ENCODE peak calls at places on chromosomes 12 and 14, in eight cellular contexts. J is mammary epithelial cell, F is HCT116, N is lower lobe of right lung, V is H1, I is left lung, X is AG09309, D is psoas muscle. K is an unnamed sample.

GRCh38 chr14:75522224-75522764 is at the start of gene BATF:
- DNase-seq in J (no peak), F (no peak), N (peak), V (no peak), I (peak), X (no peak), D (no peak), K (peak)

GRCh38 chr12:59005195-59005961 is 85.1 kb upstream of the LRIG3 start:
- DNase-seq in J (no peak), F (no peak), N (no peak), V (no peak), I (no peak), X (peak), D (no peak), K (no peak)

GRCh38 chr14:61493996-61494395 is 172.6 kb downstream of the PRKCH start:
- DNase-seq in J (no peak), F (no peak), N (no peak), V (no peak), I (no peak), X (no peak), D (no peak), K (no peak)

GRCh38 chr14:101039755-101040138 is 136.2 kb upstream of the RTL1 start:
- DNase-seq in J (no peak), F (no peak), N (no peak), V (no peak), I (peak), X (no peak), D (no peak), K (no peak)

GRCh38 chr12:56462565-56462964 is 5.8 kb upstream of the SPRYD4 start:
- DNase-seq in J (no peak), F (no peak), N (no peak), V (no peak), I (no peak), X (no peak), D (no peak), K (no peak)

GRCh38 chr12:60123443-60124000 is 527.7 kb downstream of the SLC16A7 start:
- DNase-seq in J (peak), F (no peak), N (no peak), V (no peak), I (no peak), X (peak), D (no peak), K (no peak)

GRCh38 chr12:25254271-25254880 is 3.6 kb upstream of the KRAS start:
- DNase-seq in J (no peak), F (no peak), N (no peak), V (no peak), I (no peak), X (no peak), D (no peak), K (no peak)

GRCh38 chr14:74368441-74368840 is 20.2 kb downstream of the VRTN start:
- DNase-seq in J (no peak), F (no peak), N (no peak), V (no peak), I (no peak), X (no peak), D (no peak), K (no peak)

GRCh38 chr14:51929156-51929555 is 60.2 kb upstream of the RTRAF start:
- DNase-seq in J (no peak), F (no peak), N (no peak), V (no peak), I (no peak), X (no peak), D (no peak), K (no peak)

GRCh38 chr12:14473707-14474287 is 93.9 kb downstream of the PLBD1 start:
- DNase-seq in J (peak), F (peak), N (no peak), V (no peak), I (no peak), X (no peak), D (no peak), K (peak)

GRCh38 chr14:77220246-77221017 is 38.8 kb downstream of the TMEM63C start:
- DNase-seq in J (no peak), F (no peak), N (no peak), V (no peak), I (no peak), X (no peak), D (no peak), K (no peak)

GRCh38 chr12:57483466-57483865 is 3.8 kb upstream of the ARHGAP9 start:
- DNase-seq in J (no peak), F (no peak), N (no peak), V (no peak), I (no peak), X (peak), D (peak), K (no peak)

GRCh38 chr14:89813485-89814080 is 140.9 kb downstream of the EFCAB11 start:
- DNase-seq in J (no peak), F (no peak), N (no peak), V (no peak), I (no peak), X (peak), D (no peak), K (peak)

GRCh38 chr12:38507839-38508238 is 191.3 kb downstream of the ALG10B start:
- DNase-seq in J (peak), F (no peak), N (no peak), V (no peak), I (peak), X (no peak), D (no peak), K (peak)

GRCh38 chr14:104795781-104796681 is 483 bp upstream of the AKT1 start:
- DNase-seq in J (no peak), F (no peak), N (no peak), V (no peak), I (no peak), X (no peak), D (peak), K (no peak)

GRCh38 chr14:31000629-31001338 is 24.7 kb upstream of the AP4S1 start:
- DNase-seq in J (no peak), F (no peak), N (no peak), V (no peak), I (no peak), X (no peak), D (no peak), K (no peak)

GRCh38 chr14:30996892-30997659 is 28.4 kb upstream of the AP4S1 start:
- DNase-seq in J (no peak), F (no peak), N (no peak), V (no peak), I (no peak), X (no peak), D (no peak), K (no peak)

GRCh38 chr14:30995674-30996073 is 29.8 kb upstream of the AP4S1 start:
- DNase-seq in J (no peak), F (no peak), N (no peak), V (no peak), I (no peak), X (no peak), D (no peak), K (no peak)

GRCh38 chr14:30999038-30999773 is 26.2 kb upstream of the AP4S1 start:
- DNase-seq in J (no peak), F (no peak), N (no peak), V (no peak), I (no peak), X (no peak), D (no peak), K (no peak)

DNA sequence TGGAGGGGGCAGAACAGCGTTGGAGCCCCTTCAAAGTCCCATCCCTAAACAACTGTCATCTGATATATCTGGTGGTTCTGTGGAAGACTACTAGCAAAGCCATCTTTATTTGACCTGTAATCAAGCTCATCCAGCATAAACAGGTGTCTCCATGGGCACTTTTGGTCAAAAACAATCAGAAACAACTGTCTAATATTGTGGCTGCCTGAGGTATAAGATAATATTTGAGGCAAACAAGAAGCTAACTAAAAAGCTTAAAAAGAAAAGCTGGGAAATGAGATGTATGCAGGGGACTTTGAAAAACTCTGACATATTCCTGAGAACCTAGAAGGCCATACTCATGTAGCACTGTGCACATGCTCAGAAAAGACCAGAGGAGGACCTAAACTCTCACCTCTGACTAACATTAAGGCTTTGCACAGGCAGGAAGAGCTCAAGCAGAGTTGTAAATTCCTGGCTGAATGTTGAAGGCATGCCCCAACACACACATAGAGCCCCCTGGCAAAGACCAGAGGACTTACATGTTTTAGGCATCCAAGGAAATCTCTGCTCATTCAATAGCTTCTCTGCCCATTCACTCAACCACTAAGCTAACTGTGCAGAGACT is 27.2 kb upstream of the AP4S1 start:
- DNase-seq in J (peak), F (no peak), N (no peak), V (no peak), I (no peak), X (no peak), D (no peak), K (peak)
- H3K4me3 ChIP-seq in J (no peak), F (no peak), N (no peak), V (no peak), I (no peak), X (no peak), D (no peak), K (no peak)

GRCh38 chr12:102976609-102977280 is 19.3 kb downstream of the ASCL1 start:
- DNase-seq in J (no peak), F (no peak), N (no peak), V (no peak), I (no peak), X (no peak), D (no peak), K (no peak)
- TF ChIP-seq CTCF in J (no peak), F (peak), N (no peak), V (no peak), I (no peak), X (no peak), D (no peak), K (no peak)

GRCh38 chr12:112847708-112848337 is 56.3 kb downstream of the RPH3A start:
- DNase-seq in J (no peak), F (no peak), N (no peak), V (no peak), I (no peak), X (no peak), D (no peak), K (no peak)
- H3K4me3 ChIP-seq in J (no peak), F (no peak), N (no peak), V (no peak), I (no peak), X (no peak), D (no peak), K (no peak)

GRCh38 chr12:13000935-13001724 is 1.1 kb upstream of the HEBP1 start:
- DNase-seq in J (peak), F (peak), N (peak), V (peak), I (peak), X (no peak), D (peak), K (peak)
- TF ChIP-seq CTCF in J (peak), F (peak), N (peak), V (peak), I (peak), X (peak), D (peak), K (peak)

GRCh38 chr14:50059773-50060629 is 56.4 kb downstream of the VCPKMT start:
- DNase-seq in J (no peak), F (no peak), N (no peak), V (no peak), I (no peak), X (no peak), D (no peak), K (no peak)

GRCh38 chr14:50060871-50061663 is 55.3 kb downstream of the VCPKMT start:
- DNase-seq in J (peak), F (no peak), N (no peak), V (no peak), I (no peak), X (peak), D (peak), K (peak)

GRCh38 chr14:50063876-50064420 is 52.4 kb downstream of the VCPKMT start:
- DNase-seq in J (no peak), F (no peak), N (no peak), V (no peak), I (no peak), X (no peak), D (no peak), K (no peak)

GRCh38 chr14:50062438-50063039 is 53.8 kb downstream of the VCPKMT start:
- DNase-seq in J (peak), F (peak), N (no peak), V (no peak), I (no peak), X (no peak), D (no peak), K (peak)

GRCh38 chr14:50061664-50062437 is 54.5 kb downstream of the VCPKMT start:
- DNase-seq in J (peak), F (no peak), N (no peak), V (no peak), I (no peak), X (no peak), D (no peak), K (peak)
- H3K4me3 ChIP-seq in J (no peak), F (peak), N (peak), V (no peak), I (no peak), X (no peak), D (no peak), K (no peak)